ENCODE peak calls at places on chromosome 14, in six cellular contexts. Z is amniotic epithelial cell; B is CD4-positive, alpha-beta memory T cell; L is GM23338; P is substantia nigra; Q is NCI-H2081. K is an unnamed sample.

GRCh38 chr14:23360496-23360895 is 4.5 kb downstream of the EFS start:
- DNase-seq in P (peak), L (peak), Q (no peak), Z (no peak), B (no peak), K (no peak)

GRCh38 chr14:36988568-36988967 is 183.8 kb downstream of the SLC25A21 start:
- DNase-seq in P (no peak), Z (peak), Q (no peak), L (no peak), B (no peak), K (no peak)

GRCh38 chr14:104304451-104305351 is 166.3 kb downstream of the KIF26A start:
- DNase-seq in B (no peak), Z (no peak), Q (no peak), P (no peak), L (no peak), K (peak)

GRCh38 chr14:49769171-49769570 is 1.2 kb downstream of the KLHDC2 start:
- DNase-seq in L (no peak), P (no peak), Q (no peak), Z (peak), B (no peak), K (no peak)

GRCh38 chr14:58864751-58865519 is 227.2 kb downstream of the DACT1 start:
- DNase-seq in B (no peak), P (no peak), Z (peak), Q (peak), L (no peak), K (no peak)

GRCh38 chr14:37819155-37820015 is 224.0 kb downstream of the TTC6 start:
- DNase-seq in Q (no peak), L (peak), P (no peak), B (no peak), Z (peak), K (no peak)

GRCh38 chr14:90381999-90382451 is 14.8 kb upstream of the CALM1 start:
- DNase-seq in Q (peak), B (no peak), P (peak), Z (no peak), L (peak), K (no peak)

GRCh38 chr14:92584856-92585255 is 71.3 kb downstream of the RIN3 start:
- DNase-seq in P (no peak), Z (peak), B (no peak), L (no peak), Q (no peak), K (no peak)

GRCh38 chr14:79516009-79516408 is 695.3 kb downstream of the DIO2 start:
- DNase-seq in P (no peak), Q (peak), Z (no peak), L (peak), B (no peak), K (no peak)

GRCh38 chr14:33307691-33308369 is 369.2 kb downstream of the NPAS3 start:
- DNase-seq in L (peak), Z (peak), P (no peak), Q (peak), B (no peak), K (no peak)

GRCh38 chr14:91406982-91407381 is 10.6 kb downstream of the CCDC88C start:
- DNase-seq in L (no peak), B (no peak), Q (no peak), Z (no peak), P (no peak), K (no peak)

GRCh38 chr14:64937821-64938193 is 4.7 kb downstream of the GPX2 start:
- DNase-seq in P (no peak), Q (peak), B (no peak), L (no peak), Z (peak), K (no peak)

GRCh38 chr14:53882684-53883083 is 73.9 kb downstream of the BMP4 start:
- DNase-seq in L (no peak), Z (peak), P (no peak), B (no peak), Q (no peak), K (no peak)

GRCh38 chr14:59576332-59577294 is at the start of gene CCDC175:
- DNase-seq in Q (no peak), Z (peak), P (peak), B (peak), L (peak), K (peak)

GRCh38 chr14:104361921-104362681 is 217.5 kb upstream of the C14orf180 start:
- DNase-seq in Q (no peak), P (no peak), Z (no peak), L (no peak), B (no peak), K (peak)